ENCODE peak calls at places on chromosomes 13 and 19, in eight cellular contexts. One of them, this sample, is unnamed.

GRCh38 chr13:32783067-32783466 is 196.8 kb downstream of the PDS5B start:
- DNase-seq in transverse colon: no peak
- DNase-seq in neural progenitor cell: no peak
- DNase-seq in RWPE1: no peak
- DNase-seq in MCF 10A: no peak
- DNase-seq in fibroblast of pulmonary artery: peak
- DNase-seq in lower leg skin: no peak
- DNase-seq in fibroblast of mammary gland: peak
- DNase-seq in this sample: no peak

GRCh38 chr13:72469932-72470331 is 257.5 kb downstream of the MZT1 start:
- DNase-seq in fibroblast of pulmonary artery: no peak
- DNase-seq in RWPE1: no peak
- DNase-seq in lower leg skin: no peak
- DNase-seq in neural progenitor cell: no peak
- DNase-seq in fibroblast of mammary gland: no peak
- DNase-seq in transverse colon: no peak
- DNase-seq in MCF 10A: no peak
- DNase-seq in this sample: no peak

GRCh38 chr13:109945206-109945960 is 159.0 kb upstream of the IRS2 start:
- DNase-seq in fibroblast of pulmonary artery: peak
- DNase-seq in RWPE1: peak
- DNase-seq in fibroblast of mammary gland: peak
- DNase-seq in MCF 10A: peak
- DNase-seq in neural progenitor cell: no peak
- DNase-seq in transverse colon: no peak
- DNase-seq in lower leg skin: no peak
- DNase-seq in this sample: no peak

GRCh38 chr13:43087960-43088580 is 64.7 kb downstream of the DNAJC15 start:
- DNase-seq in lower leg skin: no peak
- DNase-seq in RWPE1: peak
- DNase-seq in neural progenitor cell: no peak
- DNase-seq in MCF 10A: no peak
- DNase-seq in transverse colon: no peak
- DNase-seq in fibroblast of pulmonary artery: peak
- DNase-seq in fibroblast of mammary gland: peak
- DNase-seq in this sample: no peak

GRCh38 chr13:95644611-95645052 is at the start of gene DZIP1:
- DNase-seq in RWPE1: peak
- DNase-seq in lower leg skin: peak
- DNase-seq in neural progenitor cell: peak
- DNase-seq in MCF 10A: peak
- DNase-seq in transverse colon: peak
- DNase-seq in fibroblast of mammary gland: peak
- DNase-seq in fibroblast of pulmonary artery: peak
- DNase-seq in this sample: peak

GRCh38 chr19:3818479-3818878 is 32.3 kb upstream of the MATK start:
- DNase-seq in RWPE1: peak
- DNase-seq in fibroblast of pulmonary artery: peak
- DNase-seq in fibroblast of mammary gland: peak
- DNase-seq in neural progenitor cell: no peak
- DNase-seq in lower leg skin: no peak
- DNase-seq in MCF 10A: peak
- DNase-seq in transverse colon: no peak
- DNase-seq in this sample: no peak

GRCh38 chr13:101398920-101399319 is 17.4 kb downstream of the NALCN start:
- DNase-seq in MCF 10A: no peak
- DNase-seq in lower leg skin: no peak
- DNase-seq in RWPE1: no peak
- DNase-seq in transverse colon: no peak
- DNase-seq in neural progenitor cell: no peak
- DNase-seq in fibroblast of pulmonary artery: peak
- DNase-seq in fibroblast of mammary gland: peak
- DNase-seq in this sample: no peak

GRCh38 chr13:66635526-66635925 is 594.6 kb downstream of the PCDH9 start:
- DNase-seq in fibroblast of pulmonary artery: peak
- DNase-seq in transverse colon: no peak
- DNase-seq in neural progenitor cell: no peak
- DNase-seq in lower leg skin: no peak
- DNase-seq in MCF 10A: peak
- DNase-seq in RWPE1: peak
- DNase-seq in fibroblast of mammary gland: peak
- DNase-seq in this sample: no peak

GRCh38 chr19:36214388-36215275 is at the start of the genes ZNF146 and ZNF565:
- DNase-seq in neural progenitor cell: peak
- DNase-seq in lower leg skin: peak
- DNase-seq in fibroblast of pulmonary artery: peak
- DNase-seq in transverse colon: peak
- DNase-seq in fibroblast of mammary gland: peak
- DNase-seq in MCF 10A: peak
- DNase-seq in RWPE1: peak
- DNase-seq in this sample: peak

GRCh38 chr13:50082426-50083283 is 67.4 kb downstream of the KCNRG start:
- DNase-seq in transverse colon: peak
- DNase-seq in neural progenitor cell: peak
- DNase-seq in RWPE1: peak
- DNase-seq in lower leg skin: peak
- DNase-seq in fibroblast of mammary gland: peak
- DNase-seq in MCF 10A: peak
- DNase-seq in fibroblast of pulmonary artery: peak
- DNase-seq in this sample: peak

GRCh38 chr13:49343255-49343654 is 95.5 kb downstream of the CDADC1 start:
- DNase-seq in fibroblast of mammary gland: no peak
- DNase-seq in fibroblast of pulmonary artery: no peak
- DNase-seq in lower leg skin: no peak
- DNase-seq in neural progenitor cell: no peak
- DNase-seq in MCF 10A: no peak
- DNase-seq in transverse colon: no peak
- DNase-seq in RWPE1: no peak
- DNase-seq in this sample: no peak

GRCh38 chr19:5093297-5093858 is 124.5 kb downstream of the KDM4B start:
- DNase-seq in lower leg skin: no peak
- DNase-seq in MCF 10A: no peak
- DNase-seq in transverse colon: no peak
- DNase-seq in neural progenitor cell: peak
- DNase-seq in fibroblast of mammary gland: no peak
- DNase-seq in fibroblast of pulmonary artery: no peak
- DNase-seq in RWPE1: no peak
- DNase-seq in this sample: no peak

GRCh38 chr13:73299787-73300186 is 241.0 kb downstream of the KLF5 start:
- DNase-seq in fibroblast of mammary gland: no peak
- DNase-seq in MCF 10A: no peak
- DNase-seq in neural progenitor cell: no peak
- DNase-seq in fibroblast of pulmonary artery: no peak
- DNase-seq in RWPE1: no peak
- DNase-seq in transverse colon: no peak
- DNase-seq in lower leg skin: no peak
- DNase-seq in this sample: no peak

GRCh38 chr19:13018037-13018914 is 23.0 kb downstream of the NFIX start:
- DNase-seq in fibroblast of pulmonary artery: peak
- DNase-seq in neural progenitor cell: peak
- DNase-seq in transverse colon: peak
- DNase-seq in RWPE1: no peak
- DNase-seq in MCF 10A: no peak
- DNase-seq in lower leg skin: no peak
- DNase-seq in fibroblast of mammary gland: peak
- DNase-seq in this sample: no peak

DNA sequence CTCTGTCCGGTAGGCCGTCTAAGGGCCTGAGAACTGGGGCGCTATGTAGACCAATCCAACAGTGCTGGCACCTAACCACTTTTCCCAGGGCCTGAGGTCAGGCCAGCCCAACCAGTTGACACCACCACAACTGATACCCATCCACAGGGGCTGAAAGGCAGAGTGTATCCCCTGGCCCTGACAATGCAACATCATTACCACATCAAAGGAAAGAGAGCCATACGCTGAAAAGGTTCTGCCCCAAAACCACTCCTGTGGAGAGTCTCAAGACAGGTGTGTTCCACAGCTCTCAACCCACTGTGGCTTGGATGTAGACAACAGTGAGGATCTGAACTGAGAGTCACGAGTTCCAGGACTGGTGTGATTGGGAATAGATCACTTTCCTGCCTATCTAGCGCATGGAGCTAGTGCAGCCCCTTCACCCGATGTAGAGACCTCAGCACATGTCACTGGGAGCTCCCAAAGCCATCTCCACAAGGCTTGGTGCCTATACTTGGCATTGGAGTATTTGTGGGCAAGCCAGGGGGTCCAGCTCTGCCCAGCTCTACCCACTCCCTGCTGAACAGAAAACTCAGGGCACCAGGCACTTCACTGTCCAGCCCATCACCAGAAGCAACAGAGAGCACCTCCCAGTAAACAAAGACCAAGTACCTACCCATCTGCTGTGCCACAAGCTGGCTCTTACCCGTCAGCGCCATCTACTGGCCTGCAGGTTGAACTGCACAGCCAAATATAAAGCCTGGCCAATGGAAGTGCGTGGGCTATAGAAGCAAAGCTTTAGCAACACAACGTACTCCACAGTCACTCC is 579.5 kb downstream of the UQCRFS1 start:
- DNase-seq in neural progenitor cell: peak
- DNase-seq in transverse colon: peak
- DNase-seq in lower leg skin: no peak
- DNase-seq in fibroblast of pulmonary artery: peak
- DNase-seq in RWPE1: no peak
- DNase-seq in MCF 10A: no peak
- DNase-seq in fibroblast of mammary gland: peak
- DNase-seq in this sample: peak
- TF ChIP-seq CTCF in neural progenitor cell: peak
- TF ChIP-seq CTCF in transverse colon: peak
- TF ChIP-seq CTCF in lower leg skin: peak
- TF ChIP-seq CTCF in fibroblast of pulmonary artery: peak
- TF ChIP-seq CTCF in RWPE1: peak
- TF ChIP-seq CTCF in MCF 10A: peak
- TF ChIP-seq CTCF in fibroblast of mammary gland: peak
- TF ChIP-seq CTCF in this sample: peak

DNA sequence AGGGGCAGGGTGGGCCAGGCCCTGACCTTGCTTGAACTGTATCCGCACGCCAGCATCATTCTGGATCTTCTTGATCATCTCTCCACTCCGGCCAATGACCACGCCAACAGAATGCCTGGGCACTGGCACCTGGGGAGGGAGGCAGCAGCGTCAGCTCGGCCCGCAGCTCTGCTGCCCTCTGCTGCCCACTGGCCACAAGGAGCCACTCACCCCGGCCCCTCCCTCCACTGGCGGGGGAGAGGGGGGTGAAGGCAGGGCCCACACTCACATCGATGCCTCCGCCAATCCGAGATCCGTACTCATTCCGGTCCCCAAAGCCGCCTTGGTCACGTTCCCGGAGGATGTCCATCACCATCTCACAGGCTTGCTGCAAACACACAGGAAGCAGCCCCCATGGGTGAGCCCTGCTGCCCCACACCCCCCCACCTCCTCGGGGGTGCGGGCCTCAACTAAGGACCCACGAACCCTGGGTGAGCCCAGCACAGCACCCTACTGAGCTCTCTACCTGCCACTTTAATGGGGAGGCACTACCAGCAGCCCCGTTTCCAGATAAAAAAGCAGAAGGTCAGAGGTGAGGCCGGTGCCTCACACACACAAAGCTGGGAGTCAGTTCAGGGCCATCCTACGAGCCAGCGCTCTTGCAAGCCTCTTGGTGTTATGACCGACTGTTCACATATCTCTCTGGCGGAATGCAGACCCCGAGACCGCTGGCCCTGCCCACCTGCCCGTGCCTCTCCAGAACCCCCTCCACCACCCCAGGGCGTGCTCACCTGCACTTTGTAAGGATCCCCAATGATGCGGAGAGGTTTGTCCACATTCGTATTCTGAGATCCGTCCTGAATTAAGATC is 6.7 kb downstream of the KHSRP start:
- DNase-seq in RWPE1: no peak
- DNase-seq in neural progenitor cell: peak
- DNase-seq in lower leg skin: no peak
- DNase-seq in fibroblast of pulmonary artery: peak
- DNase-seq in fibroblast of mammary gland: peak
- DNase-seq in MCF 10A: peak
- DNase-seq in transverse colon: no peak
- DNase-seq in this sample: no peak
- TF ChIP-seq CTCF in RWPE1: peak
- TF ChIP-seq CTCF in neural progenitor cell: peak
- TF ChIP-seq CTCF in lower leg skin: no peak
- TF ChIP-seq CTCF in fibroblast of pulmonary artery: peak
- TF ChIP-seq CTCF in fibroblast of mammary gland: peak
- TF ChIP-seq CTCF in MCF 10A: peak
- TF ChIP-seq CTCF in transverse colon: no peak
- TF ChIP-seq CTCF in this sample: no peak

GRCh38 chr19:1791879-1792278 is 20.2 kb downstream of the ATP8B3 start:
- DNase-seq in RWPE1: no peak
- DNase-seq in MCF 10A: no peak
- DNase-seq in lower leg skin: no peak
- DNase-seq in transverse colon: no peak
- DNase-seq in fibroblast of pulmonary artery: no peak
- DNase-seq in neural progenitor cell: no peak
- DNase-seq in fibroblast of mammary gland: no peak
- DNase-seq in this sample: no peak
- TF ChIP-seq CTCF in RWPE1: no peak
- TF ChIP-seq CTCF in MCF 10A: no peak
- TF ChIP-seq CTCF in lower leg skin: no peak
- TF ChIP-seq CTCF in transverse colon: no peak
- TF ChIP-seq CTCF in fibroblast of pulmonary artery: no peak
- TF ChIP-seq CTCF in neural progenitor cell: peak
- TF ChIP-seq CTCF in fibroblast of mammary gland: no peak
- TF ChIP-seq CTCF in this sample: no peak

GRCh38 chr19:11887618-11888531 is at the start of gene ZNF69:
- DNase-seq in fibroblast of mammary gland: peak
- DNase-seq in RWPE1: no peak
- DNase-seq in transverse colon: peak
- DNase-seq in fibroblast of pulmonary artery: peak
- DNase-seq in lower leg skin: peak
- DNase-seq in neural progenitor cell: peak
- DNase-seq in MCF 10A: no peak
- DNase-seq in this sample: peak
- TF ChIP-seq CTCF in fibroblast of mammary gland: no peak
- TF ChIP-seq CTCF in RWPE1: no peak
- TF ChIP-seq CTCF in transverse colon: peak
- TF ChIP-seq CTCF in fibroblast of pulmonary artery: peak
- TF ChIP-seq CTCF in lower leg skin: no peak
- TF ChIP-seq CTCF in neural progenitor cell: peak
- TF ChIP-seq CTCF in MCF 10A: no peak
- TF ChIP-seq CTCF in this sample: peak

DNA sequence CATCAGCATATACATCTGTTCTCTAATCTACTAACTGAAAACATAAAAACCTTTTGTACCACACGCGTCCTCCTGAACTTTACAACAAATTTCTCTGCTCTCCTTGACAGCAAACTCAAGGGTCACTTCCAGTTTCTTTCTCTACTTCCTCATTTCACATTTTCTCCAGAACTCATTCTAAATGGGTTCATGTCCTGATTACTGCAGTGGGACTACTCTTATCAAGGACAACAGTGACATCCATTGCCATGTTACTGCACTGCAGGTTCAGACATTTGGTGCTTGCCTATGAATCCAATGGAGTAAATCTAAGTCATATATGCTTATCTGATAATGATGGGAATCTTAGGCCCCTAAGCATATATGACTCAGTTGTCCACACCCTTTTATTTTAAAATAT is 35.3 kb downstream of the FPR3 start:
- DNase-seq in neural progenitor cell: no peak
- DNase-seq in RWPE1: no peak
- DNase-seq in transverse colon: no peak
- DNase-seq in fibroblast of mammary gland: peak
- DNase-seq in lower leg skin: no peak
- DNase-seq in fibroblast of pulmonary artery: peak
- DNase-seq in MCF 10A: no peak
- DNase-seq in this sample: no peak
- TF ChIP-seq CTCF in neural progenitor cell: no peak
- TF ChIP-seq CTCF in RWPE1: peak
- TF ChIP-seq CTCF in transverse colon: no peak
- TF ChIP-seq CTCF in fibroblast of mammary gland: no peak
- TF ChIP-seq CTCF in lower leg skin: no peak
- TF ChIP-seq CTCF in fibroblast of pulmonary artery: peak
- TF ChIP-seq CTCF in MCF 10A: no peak
- TF ChIP-seq CTCF in this sample: peak

GRCh38 chr13:37869756-37870488 is at the start of gene TRPC4:
- DNase-seq in transverse colon: peak
- DNase-seq in lower leg skin: no peak
- DNase-seq in RWPE1: peak
- DNase-seq in fibroblast of mammary gland: peak
- DNase-seq in fibroblast of pulmonary artery: peak
- DNase-seq in MCF 10A: peak
- DNase-seq in neural progenitor cell: peak
- DNase-seq in this sample: peak
- TF ChIP-seq CTCF in transverse colon: peak
- TF ChIP-seq CTCF in lower leg skin: no peak
- TF ChIP-seq CTCF in RWPE1: peak
- TF ChIP-seq CTCF in fibroblast of mammary gland: peak
- TF ChIP-seq CTCF in fibroblast of pulmonary artery: peak
- TF ChIP-seq CTCF in MCF 10A: peak
- TF ChIP-seq CTCF in neural progenitor cell: peak
- TF ChIP-seq CTCF in this sample: no peak